ENCODE peak calls at places on chromosomes 4 and X, in nine cellular contexts. A is upper lobe of left lung, W is left lung, R is cardiac muscle cell, J is fibroblast of pulmonary artery, P is tibial artery, K is astrocyte of the spinal cord, Q is choroid plexus epithelial cell, U is K562. I is an unnamed sample.

GRCh38 chr4:113057891-113058290 is 8.4 kb downstream of the ANK2 start:
- DNase-seq in A (no peak), W (no peak), R (no peak), J (peak), P (no peak), K (peak), Q (peak), U (no peak), I (peak)

GRCh38 chrX:134880866-134881265 is 109.9 kb upstream of the SMIM10 start:
- DNase-seq in A (no peak), W (no peak), R (peak), J (peak), P (no peak), K (peak), Q (peak), U (no peak), I (no peak)

GRCh38 chrX:16638533-16638932 is 11.4 kb upstream of the S100G start:
- DNase-seq in A (no peak), W (no peak), R (no peak), J (no peak), P (no peak), K (peak), Q (no peak), U (no peak), I (no peak)

GRCh38 chr4:180437601-180438000 is 1805.6 kb upstream of the TENM3 start:
- DNase-seq in A (no peak), W (no peak), R (no peak), J (no peak), P (no peak), K (no peak), Q (no peak), U (no peak), I (no peak)

GRCh38 chr4:37722000-37722638 is 35.9 kb upstream of the RELL1 start:
- DNase-seq in A (no peak), W (no peak), R (no peak), J (no peak), P (no peak), K (no peak), Q (no peak), U (no peak), I (no peak)

GRCh38 chr4:158811704-158812103 is 42.9 kb downstream of the FNIP2 start:
- DNase-seq in A (peak), W (no peak), R (no peak), J (peak), P (peak), K (no peak), Q (peak), U (no peak), I (peak)

GRCh38 chr4:104966349-104967033 is 180.2 kb upstream of the TET2 start:
- DNase-seq in A (peak), W (no peak), R (peak), J (peak), P (peak), K (no peak), Q (no peak), U (no peak), I (peak)

GRCh38 chr4:158964728-158965124 is 138.2 kb upstream of the RAPGEF2 start:
- DNase-seq in A (no peak), W (no peak), R (no peak), J (no peak), P (no peak), K (no peak), Q (no peak), U (no peak), I (no peak)

GRCh38 chr4:105978684-105979296 is 83.5 kb downstream of the NPNT start:
- DNase-seq in A (no peak), W (no peak), R (peak), J (peak), P (peak), K (peak), Q (peak), U (no peak), I (peak)

GRCh38 chrX:25198891-25199290 is 183.1 kb upstream of the ARX start:
- DNase-seq in A (no peak), W (no peak), R (no peak), J (no peak), P (no peak), K (peak), Q (no peak), U (no peak), I (no peak)

GRCh38 chrX:153648358-153649177 is 1.6 kb downstream of the DUSP9 start:
- DNase-seq in A (peak), W (no peak), R (no peak), J (no peak), P (no peak), K (no peak), Q (no peak), U (no peak), I (no peak)

GRCh38 chr4:12265554-12265953 is 836.9 kb upstream of the HS3ST1 start:
- DNase-seq in A (no peak), W (no peak), R (no peak), J (no peak), P (no peak), K (no peak), Q (no peak), U (no peak), I (no peak)

GRCh38 chrX:19990225-19990518 is 689 bp downstream of the BCLAF3 start:
- DNase-seq in A (no peak), W (no peak), R (no peak), J (no peak), P (no peak), K (no peak), Q (peak), U (no peak), I (peak)

GRCh38 chr4:129641179-129641578 is 545.2 kb downstream of the C4orf33 start:
- DNase-seq in A (peak), W (no peak), R (peak), J (peak), P (peak), K (peak), Q (peak), U (no peak), I (peak)

GRCh38 chr4:83851261-83852084 is 315.6 kb downstream of the GPAT3 start:
- DNase-seq in A (no peak), W (peak), R (no peak), J (no peak), P (no peak), K (peak), Q (peak), U (no peak), I (peak)

GRCh38 chr4:39068907-39069306 is 6.9 kb downstream of the KLHL5 start:
- DNase-seq in A (no peak), W (no peak), R (no peak), J (no peak), P (no peak), K (no peak), Q (no peak), U (no peak), I (no peak)

GRCh38 chrX:39642071-39642470 is 455.7 kb downstream of the BCOR start:
- DNase-seq in A (no peak), W (no peak), R (peak), J (no peak), P (no peak), K (no peak), Q (peak), U (no peak), I (no peak)

GRCh38 chr4:3858765-3859388 is 92.7 kb downstream of the ADRA2C start:
- DNase-seq in A (no peak), W (no peak), R (no peak), J (no peak), P (no peak), K (no peak), Q (no peak), U (no peak), I (no peak)

GRCh38 chr4:96983830-96984229 is 1143.9 kb downstream of the PDHA2 start:
- DNase-seq in A (no peak), W (no peak), R (peak), J (peak), P (no peak), K (peak), Q (peak), U (no peak), I (no peak)

GRCh38 chrX:46737462-46737861 is 21.5 kb downstream of the SLC9A7 start:
- DNase-seq in A (no peak), W (no peak), R (peak), J (peak), P (no peak), K (no peak), Q (peak), U (no peak), I (peak)

GRCh38 chr4:151315212-151315886 is 10.1 kb downstream of the SH3D19 start:
- DNase-seq in A (no peak), W (no peak), R (peak), J (peak), P (no peak), K (peak), Q (peak), U (no peak), I (peak)

GRCh38 chrX:155086202-155086840 is 15.0 kb downstream of the BRCC3 start:
- DNase-seq in A (no peak), W (no peak), R (peak), J (peak), P (no peak), K (peak), Q (peak), U (peak), I (no peak)

GRCh38 chr4:25580633-25581467 is 74.8 kb upstream of the SLC34A2 start:
- DNase-seq in A (no peak), W (no peak), R (no peak), J (no peak), P (no peak), K (no peak), Q (no peak), U (no peak), I (no peak)

GRCh38 chr4:2825740-2826139 is 17.9 kb upstream of the ADD1 start:
- DNase-seq in A (no peak), W (peak), R (no peak), J (no peak), P (peak), K (no peak), Q (no peak), U (no peak), I (no peak)

GRCh38 chr4:169665039-169665732 is 44.8 kb downstream of the CLCN3 start:
- DNase-seq in A (no peak), W (no peak), R (no peak), J (no peak), P (no peak), K (no peak), Q (peak), U (peak), I (no peak)

GRCh38 chr4:11341337-11342043 is 87.2 kb downstream of the HS3ST1 start:
- DNase-seq in A (no peak), W (no peak), R (no peak), J (no peak), P (no peak), K (no peak), Q (no peak), U (no peak), I (no peak)

GRCh38 chrX:119853449-119853848 is 686 bp upstream of the UPF3B start:
- DNase-seq in A (no peak), W (no peak), R (peak), J (no peak), P (no peak), K (no peak), Q (peak), U (no peak), I (no peak)
- H3K4me3 ChIP-seq in A (no peak), W (peak), R (peak), J (peak), P (peak), K (peak), Q (peak), U (peak), I (peak)

DNA sequence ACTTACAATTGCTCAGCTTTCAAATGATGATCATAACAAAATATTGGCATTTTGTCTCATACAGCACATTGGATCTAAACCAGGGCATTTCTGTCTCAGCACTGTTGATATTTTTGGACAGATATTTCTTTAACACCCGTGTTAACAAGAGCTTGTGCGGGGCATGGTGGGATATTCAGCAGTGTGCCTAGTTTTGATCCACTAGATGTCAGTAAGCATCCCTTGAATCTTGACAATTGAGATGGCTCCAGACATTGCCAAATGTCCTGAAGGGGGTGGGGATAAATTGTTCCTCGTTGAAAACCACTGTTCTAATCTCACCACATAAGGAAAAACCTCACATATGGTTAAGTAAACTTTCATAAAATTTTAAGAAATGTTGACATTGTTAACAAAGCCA is 806.3 kb downstream of the STIM2 start:
- DNase-seq in A (no peak), W (no peak), R (no peak), J (no peak), P (no peak), K (no peak), Q (peak), U (no peak), I (peak)
- TF ChIP-seq CTCF in A (no peak), W (no peak), R (no peak), J (no peak), P (no peak), K (peak), Q (no peak), U (no peak), I (no peak)

GRCh38 chr4:65999518-65999871 is 329.2 kb upstream of the EPHA5 start:
- DNase-seq in A (no peak), W (no peak), R (no peak), J (no peak), P (no peak), K (no peak), Q (no peak), U (no peak), I (no peak)

GRCh38 chr4:66000500-66001117 is 330.3 kb upstream of the EPHA5 start:
- DNase-seq in A (no peak), W (no peak), R (no peak), J (no peak), P (no peak), K (peak), Q (no peak), U (no peak), I (no peak)
- H3K4me3 ChIP-seq in A (no peak), W (no peak), R (no peak), J (no peak), P (no peak), K (no peak), Q (no peak), U (no peak), I (no peak)

GRCh38 chr4:66569228-66569627 is 898.9 kb upstream of the EPHA5 start:
- DNase-seq in A (no peak), W (no peak), R (no peak), J (no peak), P (no peak), K (no peak), Q (no peak), U (no peak), I (no peak)
- TF ChIP-seq CTCF in A (no peak), W (no peak), R (no peak), J (no peak), P (no peak), K (no peak), Q (no peak), U (no peak), I (no peak)